ENCODE peak calls at places on chromosomes 3 and 15, in seven cellular contexts. K, D, U, Z, C, X and P are unnamed samples.

GRCh38 chr3:76965122-76965725 is 74.7 kb upstream of the ROBO2 start:
- DNase-seq in D (no peak), U (no peak), K (no peak), Z (no peak), C (no peak), X (no peak), P (no peak)

GRCh38 chr3:94336076-94336741 is 273.3 kb downstream of the NSUN3 start:
- DNase-seq in Z (no peak), D (peak), K (no peak), C (no peak), X (no peak), U (peak), P (no peak)

GRCh38 chr15:61830536-61831330 is 229.5 kb downstream of the VPS13C start:
- DNase-seq in K (no peak), X (no peak), Z (no peak), U (no peak), D (no peak), C (no peak), P (no peak)

GRCh38 chr3:140972833-140973232 is 31.2 kb downstream of the SLC25A36 start:
- DNase-seq in U (no peak), D (no peak), K (no peak), C (no peak), Z (peak), X (no peak), P (no peak)

GRCh38 chr15:62647195-62647865 is 395.2 kb upstream of the TPM1 start:
- DNase-seq in X (no peak), K (no peak), Z (no peak), U (no peak), C (no peak), D (no peak), P (no peak)

GRCh38 chr3:535566-536416 is 339.2 kb downstream of the CHL1 start:
- DNase-seq in C (peak), X (no peak), U (no peak), Z (no peak), K (no peak), D (no peak), P (peak)

GRCh38 chr15:80693682-80694623 is 1.2 kb upstream of the ABHD17C start:
- DNase-seq in C (no peak), D (no peak), X (no peak), K (no peak), Z (no peak), U (no peak), P (no peak)

GRCh38 chr3:71545330-71545729 is 38.2 kb downstream of the FOXP1 start:
- DNase-seq in X (no peak), C (no peak), Z (no peak), D (no peak), U (no peak), K (no peak), P (no peak)

GRCh38 chr3:14806641-14807263 is 12.0 kb upstream of the FGD5 start:
- DNase-seq in C (no peak), X (no peak), U (no peak), K (no peak), D (no peak), Z (no peak), P (no peak)

GRCh38 chr15:23401627-23402026 is 45.4 kb downstream of the GOLGA6L2 start:
- DNase-seq in U (no peak), Z (no peak), C (no peak), K (no peak), X (no peak), D (no peak), P (no peak)

GRCh38 chr3:152127058-152127457 is 141.7 kb upstream of the MBNL1 start:
- DNase-seq in Z (peak), U (no peak), C (no peak), K (no peak), X (peak), D (no peak), P (no peak)

GRCh38 chr3:195195321-195196209 is 75.4 kb downstream of the XXYLT1 start:
- DNase-seq in D (peak), X (no peak), K (peak), C (no peak), Z (no peak), U (no peak), P (peak)

GRCh38 chr3:40468018-40468417 is 8.9 kb upstream of the ZNF619 start:
- DNase-seq in D (no peak), U (no peak), X (no peak), K (no peak), Z (no peak), C (no peak), P (no peak)

GRCh38 chr3:184880616-184881015 is 68.7 kb downstream of the VPS8 start:
- DNase-seq in C (no peak), K (no peak), U (no peak), D (no peak), Z (no peak), X (no peak), P (no peak)

GRCh38 chr3:184873136-184873535 is 61.2 kb downstream of the VPS8 start:
- DNase-seq in K (no peak), Z (no peak), D (no peak), U (no peak), X (no peak), C (no peak), P (no peak)

GRCh38 chr3:184872200-184872599 is 60.2 kb downstream of the VPS8 start:
- DNase-seq in D (no peak), C (no peak), K (no peak), U (no peak), X (no peak), Z (no peak), P (no peak)

DNA sequence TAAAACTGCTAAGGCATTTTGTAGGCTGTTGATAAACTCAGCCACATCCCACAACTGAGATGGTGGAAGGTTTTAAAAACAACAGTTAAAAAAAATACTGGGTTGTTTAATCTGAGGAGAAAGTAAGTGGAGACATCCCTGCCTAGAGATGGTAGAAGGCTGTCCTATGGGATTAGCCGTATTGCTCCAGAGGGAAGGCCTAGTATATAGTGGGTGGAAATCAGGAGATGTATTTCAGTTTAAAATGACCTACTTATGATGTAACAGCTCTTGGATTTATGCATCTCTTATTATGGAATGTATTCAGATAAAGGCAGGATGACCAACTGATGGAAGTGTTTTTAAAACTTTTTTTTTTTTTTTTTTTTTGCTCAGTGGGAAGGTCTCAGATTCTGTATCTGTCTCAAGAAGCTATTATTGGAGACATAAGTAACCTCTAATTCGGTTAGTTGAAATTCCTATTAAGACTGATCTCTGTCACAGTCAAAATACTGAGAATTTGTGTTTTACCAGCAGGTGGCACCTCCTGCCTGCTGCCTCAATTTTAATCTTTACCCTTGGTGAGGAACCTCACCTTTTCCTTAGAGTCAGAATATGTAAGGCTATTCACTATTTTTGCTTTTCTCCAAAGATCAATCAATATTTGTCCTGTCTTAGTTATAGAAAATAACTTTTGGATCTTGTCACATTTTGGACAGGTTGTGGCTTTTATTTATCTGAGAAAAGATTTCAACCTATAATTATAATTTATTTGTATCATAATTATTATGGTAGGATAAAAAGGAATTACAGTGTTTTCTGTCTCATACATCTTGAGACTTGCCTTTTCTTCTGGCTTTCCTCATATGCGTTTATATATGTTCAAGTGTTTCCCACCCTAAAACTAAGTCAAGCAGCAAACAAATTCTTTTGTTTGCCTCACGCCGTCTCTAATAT is 63.0 kb downstream of the VPS8 start:
- DNase-seq in C (no peak), Z (peak), U (peak), K (no peak), X (no peak), D (peak), P (no peak)
- TF ChIP-seq CTCF in C (peak), Z (peak), U (peak), K (peak), X (peak), D (peak), P (no peak)

DNA sequence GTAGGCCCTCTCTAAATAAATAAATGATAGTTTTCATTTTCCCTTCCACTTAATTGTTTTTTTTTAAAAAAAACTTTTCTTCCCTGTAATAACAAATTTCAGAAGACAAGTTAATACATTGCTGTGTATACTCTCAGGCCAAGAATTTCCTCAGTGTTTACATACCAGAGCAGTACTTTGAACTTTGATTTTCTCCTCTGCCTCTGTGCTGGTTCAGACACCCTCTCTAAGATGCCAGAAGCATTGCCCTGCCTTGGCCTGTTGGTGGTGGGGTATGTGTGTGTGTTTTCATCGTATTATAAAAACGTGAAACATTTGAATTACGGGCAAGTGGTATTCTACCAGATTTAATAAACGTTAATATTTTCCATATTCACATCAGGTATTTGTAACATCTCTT is 70.1 kb downstream of the SMAD3 start:
- DNase-seq in X (no peak), K (no peak), Z (no peak), U (no peak), D (no peak), C (no peak), P (no peak)
- TF ChIP-seq CTCF in X (no peak), K (no peak), Z (no peak), U (no peak), D (no peak), C (no peak), P (no peak)

GRCh38 chr3:80682951-80683350 is 915.2 kb upstream of the ROBO1 start:
- DNase-seq in C (no peak), K (no peak), D (no peak), U (no peak), X (no peak), Z (no peak), P (no peak)

GRCh38 chr3:80688814-80689213 is 921.0 kb upstream of the ROBO1 start:
- DNase-seq in Z (no peak), D (no peak), U (no peak), C (no peak), K (no peak), X (no peak), P (no peak)
- TF ChIP-seq CTCF in Z (no peak), D (peak), U (peak), C (no peak), K (peak), X (no peak), P (no peak)

DNA sequence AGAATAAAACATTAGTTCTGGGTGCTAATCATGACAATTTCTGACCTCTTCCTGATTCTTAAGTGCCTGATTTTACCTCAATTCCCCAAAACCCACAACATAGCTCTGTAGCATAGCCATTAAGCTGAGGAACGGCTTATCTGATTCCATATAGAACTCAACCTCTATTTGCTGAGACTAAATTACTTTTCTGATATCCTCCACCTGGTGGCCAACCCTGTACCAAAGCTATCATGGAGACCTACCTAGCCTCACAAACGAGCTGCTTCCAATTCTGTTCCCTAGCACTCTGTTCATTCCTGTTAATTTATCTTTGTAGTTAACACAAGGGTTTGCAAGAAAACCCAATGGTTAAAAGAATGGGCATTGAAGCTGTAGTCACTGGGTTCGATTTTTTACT is 245.2 kb downstream of the PLOD2 start:
- DNase-seq in K (no peak), X (no peak), D (no peak), U (no peak), C (no peak), Z (no peak), P (no peak)
- TF ChIP-seq CTCF in K (no peak), X (no peak), D (no peak), U (no peak), C (no peak), Z (no peak), P (no peak)

DNA sequence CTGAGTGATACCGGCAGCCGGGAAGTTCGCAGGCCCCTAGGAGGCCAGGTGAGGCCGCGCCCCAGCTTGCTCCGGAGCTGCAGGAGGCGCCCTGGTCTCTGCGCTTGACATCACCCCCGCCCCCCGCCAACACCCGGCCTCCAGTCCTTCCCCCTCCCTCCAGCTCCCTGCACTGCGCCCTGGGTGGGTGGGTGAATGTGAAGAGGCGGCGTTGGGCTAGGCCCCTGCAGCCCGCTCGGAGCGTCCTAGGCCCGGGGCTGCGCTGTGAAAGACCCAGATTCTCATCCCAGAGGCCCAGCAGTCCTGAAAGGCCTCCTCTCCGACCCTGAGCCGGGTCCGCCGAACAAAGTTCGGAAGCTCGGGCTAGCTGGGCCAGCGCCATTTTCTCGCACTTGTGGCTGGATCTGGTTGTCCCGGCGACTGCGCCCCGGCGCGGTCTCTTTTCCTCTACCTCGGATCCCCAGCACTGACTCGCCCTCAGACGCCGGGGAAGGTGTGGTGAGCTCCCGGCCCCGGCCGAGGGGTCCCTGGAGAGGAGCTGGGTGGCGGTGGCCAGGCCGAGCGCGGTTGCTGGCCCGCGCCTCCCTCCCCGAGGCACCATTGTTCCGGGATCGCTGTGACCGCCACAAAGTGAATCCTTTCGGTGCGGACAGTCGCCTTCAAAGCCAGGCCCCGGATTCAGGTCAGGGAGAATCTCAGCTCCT is 12.9 kb downstream of the ZIC4 start:
- DNase-seq in X (no peak), D (peak), Z (no peak), K (no peak), C (no peak), U (peak), P (no peak)
- TF ChIP-seq CTCF in X (no peak), D (no peak), Z (no peak), K (no peak), C (no peak), U (no peak), P (no peak)

GRCh38 chr3:13525827-13526625 is 22.9 kb upstream of the FBLN2 start:
- DNase-seq in K (no peak), X (no peak), U (no peak), D (no peak), Z (no peak), C (no peak), P (no peak)

GRCh38 chr3:13529196-13529975 is 19.5 kb upstream of the FBLN2 start:
- DNase-seq in X (no peak), Z (no peak), D (no peak), C (no peak), U (no peak), K (no peak), P (no peak)

GRCh38 chr3:13530241-13531009 is 18.5 kb upstream of the FBLN2 start:
- DNase-seq in U (no peak), X (no peak), C (no peak), K (no peak), D (no peak), Z (no peak), P (no peak)

GRCh38 chr3:13526626-13526949 is 22.3 kb upstream of the FBLN2 start:
- DNase-seq in K (no peak), U (no peak), Z (no peak), C (no peak), D (no peak), X (no peak), P (no peak)

DNA sequence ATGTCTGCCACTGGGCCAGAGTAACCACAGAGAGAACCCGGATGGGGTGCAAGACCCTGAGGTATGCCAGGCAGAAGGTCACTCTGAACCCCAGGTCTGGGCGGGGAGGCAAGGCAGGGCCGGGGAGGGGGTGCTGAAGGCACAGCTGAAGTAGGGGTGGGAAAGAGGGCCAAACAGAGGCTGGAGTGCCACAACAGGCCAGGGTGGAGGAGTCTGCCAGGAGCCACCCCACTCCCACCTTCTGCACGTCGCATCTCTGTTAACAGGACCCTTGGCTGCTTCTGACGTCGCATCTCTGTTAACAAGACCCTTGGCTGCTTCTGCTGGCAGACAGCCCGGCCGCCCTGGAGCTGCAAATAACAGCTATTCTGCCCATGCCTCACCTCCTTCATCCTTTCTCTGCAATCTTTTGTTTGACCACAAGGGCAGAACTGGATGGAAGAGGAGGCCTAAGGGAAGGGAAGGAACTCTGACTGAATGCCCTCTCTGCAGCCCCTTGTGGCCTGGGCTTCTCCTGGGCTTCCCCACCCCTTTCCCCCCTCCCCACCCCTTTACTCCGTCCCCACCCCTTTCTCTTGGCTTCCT is 20.6 kb upstream of the FBLN2 start:
- DNase-seq in K (no peak), Z (no peak), U (peak), D (peak), X (no peak), C (no peak), P (no peak)
- TF ChIP-seq CTCF in K (peak), Z (no peak), U (peak), D (peak), X (no peak), C (no peak), P (no peak)

DNA sequence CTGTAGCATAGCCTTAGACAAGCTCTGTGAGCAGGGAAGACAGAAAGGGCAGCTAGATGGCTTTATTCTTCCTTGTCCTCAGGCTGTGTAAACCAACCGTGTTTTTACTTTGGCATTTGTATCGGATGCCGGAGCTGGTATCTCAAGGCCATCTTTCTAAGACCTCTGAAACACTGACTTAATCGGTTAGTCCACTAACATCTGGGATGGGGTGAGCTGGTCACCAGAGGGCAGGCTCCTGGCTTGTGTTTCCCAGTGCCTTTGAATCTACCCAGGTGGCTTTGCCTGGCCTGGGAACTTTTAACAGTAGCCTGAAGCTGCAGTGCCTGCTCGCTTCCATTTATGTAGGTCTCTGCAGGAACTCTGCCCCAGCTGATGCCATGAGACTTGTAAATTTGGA is 252.7 kb downstream of the NR1D2 start:
- DNase-seq in X (no peak), D (no peak), C (no peak), K (no peak), U (peak), Z (no peak), P (peak)
- TF ChIP-seq CTCF in X (no peak), D (no peak), C (no peak), K (no peak), U (no peak), Z (no peak), P (no peak)

DNA sequence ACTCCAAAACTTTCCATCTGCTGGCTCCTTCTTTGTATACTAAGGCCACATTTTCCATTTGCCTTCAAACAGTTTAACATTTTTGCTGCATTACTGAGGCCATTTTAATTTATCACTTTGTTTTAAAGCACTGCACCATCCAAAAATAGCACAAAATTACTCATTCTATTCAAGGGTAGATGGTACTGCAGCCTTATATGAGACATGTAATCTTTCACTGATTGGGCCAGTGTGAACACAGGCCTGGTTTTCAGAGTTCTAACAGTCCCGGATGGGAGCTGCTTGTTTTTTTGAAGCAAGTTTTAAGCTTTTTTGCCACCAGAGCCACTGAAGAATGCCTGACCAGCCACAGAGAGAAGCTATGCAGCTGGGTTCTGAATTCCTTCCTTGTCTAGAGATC is 172.3 kb upstream of the TSC22D2 start:
- DNase-seq in X (no peak), D (no peak), Z (no peak), U (no peak), K (no peak), C (no peak), P (no peak)
- TF ChIP-seq CTCF in X (no peak), D (no peak), Z (no peak), U (no peak), K (no peak), C (no peak), P (no peak)

GRCh38 chr3:9890249-9891071 is at the start of gene JAGN1:
- DNase-seq in K (peak), U (peak), C (peak), X (peak), Z (peak), D (peak), P (peak)
- TF ChIP-seq CTCF in K (peak), U (no peak), C (no peak), X (no peak), Z (no peak), D (peak), P (no peak)